ENCODE peak calls at places on chromosomes 16 and 17, in four cellular contexts. I, C, H and G are unnamed samples.

GRCh38 chr17:8922451-8922850 is 43.1 kb downstream of the PIK3R5 start:
- DNase-seq in C (no peak), H (peak; percentile 18), I (no peak), G (no peak)

GRCh38 chr17:77930780-77931768 is 27.4 kb upstream of the TNRC6C start:
- DNase-seq in I (no peak), H (no peak), C (no peak), G (no peak)

GRCh38 chr17:80413771-80414507 is 1.0 kb upstream of the ENDOV start:
- DNase-seq in I (no peak), C (no peak), H (no peak), G (no peak)

GRCh38 chr16:8619671-8620370 is 1.7 kb upstream of the METTL22 start:
- DNase-seq in C (no peak), H (no peak), I (no peak), G (no peak)

GRCh38 chr17:78965369-78965982 is 14.2 kb downstream of the LGALS3BP start:
- DNase-seq in C (no peak), H (no peak), I (no peak), G (no peak)

GRCh38 chr16:69494993-69495392 is 70.6 kb downstream of the CYB5B start:
- DNase-seq in H (no peak), C (peak; percentile 67), I (no peak), G (no peak)

GRCh38 chr16:85707528-85708095 is 18.9 kb upstream of the GINS2 start:
- DNase-seq in H (no peak), C (no peak), I (no peak), G (no peak)

GRCh38 chr17:3888343-3889171 is 4.3 kb downstream of the CAMKK1 start:
- DNase-seq in C (no peak), H (no peak), I (peak; percentile 95), G (no peak)

GRCh38 chr16:31052131-31052530 is 18.8 kb downstream of the STX4 start:
- DNase-seq in C (no peak), H (no peak), I (no peak), G (no peak)

GRCh38 chr16:77610496-77610895 is 111.8 kb upstream of the NUDT7 start:
- DNase-seq in I (no peak), H (no peak), C (no peak), G (no peak)

GRCh38 chr17:61235821-61236197 is 163.8 kb upstream of the TBX2 start:
- DNase-seq in I (no peak), C (no peak), H (peak; percentile 56), G (no peak)

GRCh38 chr17:79969906-79970305 is 65.8 kb downstream of the TBC1D16 start:
- DNase-seq in I (peak; percentile 3), C (no peak), H (no peak), G (no peak)

GRCh38 chr16:58511933-58512815 is 3.1 kb upstream of the SETD6 start:
- DNase-seq in I (peak; percentile 58), C (peak; percentile 94), H (no peak), G (peak; percentile 90)

GRCh38 chr16:6076631-6077030 is 979.0 kb upstream of the EEF2KMT start:
- DNase-seq in H (no peak), I (no peak), C (no peak), G (no peak)

GRCh38 chr16:12881771-12882170 is 19.6 kb upstream of the SHISA9 start:
- DNase-seq in C (no peak), H (no peak), I (no peak), G (no peak)

GRCh38 chr16:49767998-49768397 is 87.9 kb downstream of the ZNF423 start:
- DNase-seq in H (no peak), I (no peak), C (no peak), G (no peak)

GRCh38 chr17:42402121-42402516 is 13.9 kb upstream of the STAT3 start:
- DNase-seq in H (no peak), C (no peak), I (no peak), G (no peak)

GRCh38 chr16:53457670-53458069 is 23.4 kb downstream of the RBL2 start:
- DNase-seq in I (no peak), C (peak; percentile 77), H (no peak), G (no peak)

GRCh38 chr16:8675183-8676159 is 1.1 kb downstream of the ABAT start:
- DNase-seq in C (peak; percentile 72), I (no peak), H (no peak), G (no peak)

GRCh38 chr17:67238976-67239375 is 6.0 kb downstream of the HELZ start:
- DNase-seq in I (no peak), C (no peak), H (no peak), G (no peak)

GRCh38 chr16:75044800-75045361 is 46.1 kb downstream of the ZNRF1 start:
- DNase-seq in I (peak; percentile 54), C (peak; percentile 4), H (peak; percentile 8), G (no peak)

GRCh38 chr17:13728751-13729150 is 127.0 kb upstream of the HS3ST3A1 start:
- DNase-seq in C (no peak), H (no peak), I (no peak), G (no peak)